ENCODE peak calls at places on chromosomes 16 and 17, in eight cellular contexts. Y, A, E, T, D, W, X and L are unnamed samples.

GRCh38 chr17:70422862-70423261 is 253.5 kb downstream of the KCNJ2 start:
- DNase-seq in Y (no peak), A (no peak), E (no peak), T (no peak), D (no peak), W (no peak), X (no peak), L (no peak)

GRCh38 chr16:17107450-17107849 is 363.3 kb downstream of the XYLT1 start:
- DNase-seq in Y (no peak), A (no peak), E (no peak), T (no peak), D (no peak), W (no peak), X (no peak), L (no peak)

GRCh38 chr16:89360760-89361435 is 129.5 kb downstream of the ANKRD11 start:
- DNase-seq in Y (peak), A (peak), E (no peak), T (peak), D (no peak), W (peak), X (peak), L (no peak)

GRCh38 chr17:909642-910323 is 69.8 kb downstream of the NXN start:
- DNase-seq in Y (no peak), A (no peak), E (no peak), T (no peak), D (no peak), W (no peak), X (no peak), L (no peak)

GRCh38 chr16:75139498-75139897 is 8.8 kb upstream of the ZFP1 start:
- DNase-seq in Y (no peak), A (no peak), E (no peak), T (no peak), D (no peak), W (no peak), X (no peak), L (no peak)

GRCh38 chr17:3559270-3559645 is 1.6 kb upstream of the TRPV3 start:
- DNase-seq in Y (no peak), A (no peak), E (no peak), T (no peak), D (no peak), W (no peak), X (no peak), L (no peak)

GRCh38 chr17:64148017-64148631 is 18.2 kb upstream of the ERN1 start:
- DNase-seq in Y (no peak), A (no peak), E (peak), T (no peak), D (no peak), W (no peak), X (no peak), L (no peak)

GRCh38 chr17:1146551-1147265 is 33.1 kb downstream of the ABR start:
- DNase-seq in Y (no peak), A (no peak), E (no peak), T (no peak), D (no peak), W (no peak), X (no peak), L (no peak)

GRCh38 chr17:3986939-3987335 is 22.7 kb upstream of the ATP2A3 start:
- DNase-seq in Y (no peak), A (no peak), E (no peak), T (no peak), D (no peak), W (no peak), X (no peak), L (no peak)

GRCh38 chr16:16004314-16004749 is 54.9 kb downstream of the ABCC1 start:
- DNase-seq in Y (no peak), A (no peak), E (peak), T (no peak), D (peak), W (no peak), X (no peak), L (no peak)